ENCODE peak calls at places on chromosomes 13 and 19, in five cellular contexts. U is T-helper 2 cell, P is mucosa of descending colon, E is LoVo, R is GM04504. O is an unnamed sample.

GRCh38 chr13:55087085-55087484 is 2053.6 kb upstream of the PRR20A start:
- DNase-seq in U (no peak), P (no peak), E (no peak), R (no peak), O (no peak)

GRCh38 chr13:38796890-38797289 is 110.0 kb downstream of the FREM2 start:
- DNase-seq in U (no peak), P (no peak), E (no peak), R (no peak), O (no peak)

GRCh38 chr19:40305403-40305802 is 20.3 kb upstream of the AKT2 start:
- DNase-seq in U (peak), P (no peak), E (peak), R (peak), O (no peak)

GRCh38 chr13:44238011-44238421 is 135.6 kb upstream of the SERP2 start:
- DNase-seq in U (no peak), P (no peak), E (no peak), R (no peak), O (no peak)

GRCh38 chr13:49828452-49828851 is 36.0 kb upstream of the KPNA3 start:
- DNase-seq in U (no peak), P (no peak), E (no peak), R (no peak), O (no peak)

GRCh38 chr13:64770743-64771142 is 2459.4 kb downstream of the PCDH9 start:
- DNase-seq in U (no peak), P (no peak), E (no peak), R (no peak), O (no peak)

GRCh38 chr19:10402441-10403038 is 802 bp downstream of the CDC37 start:
- DNase-seq in U (no peak), P (no peak), E (peak), R (no peak), O (no peak)

GRCh38 chr13:28324181-28324789 is 170.6 kb downstream of the FLT1 start:
- DNase-seq in U (peak), P (no peak), E (peak), R (peak), O (peak)

GRCh38 chr19:29696045-29696682 is 18.9 kb downstream of the C19orf12 start:
- DNase-seq in U (no peak), P (no peak), E (no peak), R (no peak), O (no peak)

GRCh38 chr13:97348569-97349100 is 85.3 kb upstream of the RAP2A start:
- DNase-seq in U (no peak), P (no peak), E (no peak), R (no peak), O (no peak)

GRCh38 chr19:46495789-46496099 is at the start of gene PNMA8B:
- DNase-seq in U (no peak), P (no peak), E (no peak), R (no peak), O (no peak)

GRCh38 chr19:34366670-34367423 is 1.9 kb downstream of the GPI start:
- DNase-seq in U (no peak), P (no peak), E (no peak), R (peak), O (no peak)

GRCh38 chr19:10920781-10921180 is 7.7 kb downstream of the YIPF2 start:
- DNase-seq in U (no peak), P (no peak), E (no peak), R (no peak), O (no peak)

GRCh38 chr19:35756373-35757230 is at the start of gene HSPB6:
- DNase-seq in U (no peak), P (peak), E (no peak), R (no peak), O (no peak)

GRCh38 chr13:23751195-23751594 is 138.0 kb downstream of the MIPEP start:
- DNase-seq in U (no peak), P (no peak), E (peak), R (no peak), O (peak)

GRCh38 chr13:77429320-77430142 is 102.6 kb upstream of the MYCBP2 start:
- DNase-seq in U (peak), P (no peak), E (no peak), R (peak), O (no peak)

GRCh38 chr13:107977175-107977574 is 238.2 kb downstream of the LIG4 start:
- DNase-seq in U (no peak), P (no peak), E (no peak), R (no peak), O (no peak)

GRCh38 chr19:45913874-45914830 is at the start of gene NANOS2:
- DNase-seq in U (no peak), P (no peak), E (no peak), R (no peak), O (no peak)

GRCh38 chr13:41465215-41465907 is 8.0 kb downstream of the RGCC start:
- DNase-seq in U (peak), P (peak), E (no peak), R (peak), O (no peak)

GRCh38 chr19:52369463-52370340 is at the start of gene ZNF880:
- DNase-seq in U (peak), P (peak), E (no peak), R (peak), O (peak)